ENCODE peak calls at places on chromosomes 7 and 10, in nine cellular contexts. One of them, this sample, is unnamed.

GRCh38 chr7:140517546-140518369 is 38.5 kb upstream of the MKRN1 start:
- DNase-seq in gastrocnemius medialis: peak; percentile 83
- DNase-seq in right lobe of liver: peak; percentile 89
- DNase-seq in stomach: peak; percentile 92
- DNase-seq in psoas muscle: peak; percentile 89
- DNase-seq in upper lobe of right lung: peak; percentile 92
- DNase-seq in kidney: peak; percentile 95
- DNase-seq in naive thymus-derived CD4-positive, alpha-beta T cell: peak; percentile 40
- DNase-seq in cardiac muscle cell: peak; percentile 95
- DNase-seq in this sample: peak; percentile 60

GRCh38 chr7:150968056-150968455 is 10.1 kb downstream of the KCNH2 start:
- DNase-seq in gastrocnemius medialis: no peak
- DNase-seq in right lobe of liver: no peak
- DNase-seq in stomach: no peak
- DNase-seq in psoas muscle: no peak
- DNase-seq in upper lobe of right lung: no peak
- DNase-seq in kidney: no peak
- DNase-seq in naive thymus-derived CD4-positive, alpha-beta T cell: no peak
- DNase-seq in cardiac muscle cell: no peak
- DNase-seq in this sample: no peak

GRCh38 chr10:121187375-121187774 is 336.2 kb downstream of the WDR11 start:
- DNase-seq in gastrocnemius medialis: no peak
- DNase-seq in right lobe of liver: no peak
- DNase-seq in stomach: no peak
- DNase-seq in psoas muscle: no peak
- DNase-seq in upper lobe of right lung: no peak
- DNase-seq in kidney: no peak
- DNase-seq in naive thymus-derived CD4-positive, alpha-beta T cell: no peak
- DNase-seq in cardiac muscle cell: no peak
- DNase-seq in this sample: no peak

GRCh38 chr7:85595639-85596268 is 408.9 kb upstream of the SEMA3D start:
- DNase-seq in gastrocnemius medialis: no peak
- DNase-seq in right lobe of liver: no peak
- DNase-seq in stomach: no peak
- DNase-seq in psoas muscle: no peak
- DNase-seq in upper lobe of right lung: no peak
- DNase-seq in kidney: no peak
- DNase-seq in naive thymus-derived CD4-positive, alpha-beta T cell: no peak
- DNase-seq in cardiac muscle cell: peak; percentile 44
- DNase-seq in this sample: no peak

GRCh38 chr10:78212134-78212785 is 178.6 kb downstream of the RPS24 start:
- DNase-seq in gastrocnemius medialis: no peak
- DNase-seq in right lobe of liver: no peak
- DNase-seq in stomach: no peak
- DNase-seq in psoas muscle: peak; percentile 47
- DNase-seq in upper lobe of right lung: no peak
- DNase-seq in kidney: no peak
- DNase-seq in naive thymus-derived CD4-positive, alpha-beta T cell: no peak
- DNase-seq in cardiac muscle cell: no peak
- DNase-seq in this sample: no peak

GRCh38 chr7:93219877-93220276 is 6.4 kb downstream of the HEPACAM2 start:
- DNase-seq in gastrocnemius medialis: no peak
- DNase-seq in right lobe of liver: no peak
- DNase-seq in stomach: no peak
- DNase-seq in psoas muscle: no peak
- DNase-seq in upper lobe of right lung: no peak
- DNase-seq in kidney: no peak
- DNase-seq in naive thymus-derived CD4-positive, alpha-beta T cell: no peak
- DNase-seq in cardiac muscle cell: no peak
- DNase-seq in this sample: no peak

GRCh38 chr10:48598936-48599829 is 5.7 kb downstream of the ARHGAP22 start:
- DNase-seq in gastrocnemius medialis: no peak
- DNase-seq in right lobe of liver: no peak
- DNase-seq in stomach: no peak
- DNase-seq in psoas muscle: no peak
- DNase-seq in upper lobe of right lung: no peak
- DNase-seq in kidney: no peak
- DNase-seq in naive thymus-derived CD4-positive, alpha-beta T cell: no peak
- DNase-seq in cardiac muscle cell: no peak
- DNase-seq in this sample: no peak

GRCh38 chr10:99396471-99396870 is 34.0 kb downstream of the GOT1 start:
- DNase-seq in gastrocnemius medialis: no peak
- DNase-seq in right lobe of liver: no peak
- DNase-seq in stomach: no peak
- DNase-seq in psoas muscle: no peak
- DNase-seq in upper lobe of right lung: no peak
- DNase-seq in kidney: no peak
- DNase-seq in naive thymus-derived CD4-positive, alpha-beta T cell: no peak
- DNase-seq in cardiac muscle cell: peak; percentile 74
- DNase-seq in this sample: no peak

GRCh38 chr7:129170373-129171021 is 17.9 kb upstream of the SMO start:
- DNase-seq in gastrocnemius medialis: no peak
- DNase-seq in right lobe of liver: no peak
- DNase-seq in stomach: no peak
- DNase-seq in psoas muscle: no peak
- DNase-seq in upper lobe of right lung: no peak
- DNase-seq in kidney: no peak
- DNase-seq in naive thymus-derived CD4-positive, alpha-beta T cell: no peak
- DNase-seq in cardiac muscle cell: no peak
- DNase-seq in this sample: no peak

GRCh38 chr10:78684954-78685353 is 383.8 kb upstream of the ZMIZ1 start:
- DNase-seq in gastrocnemius medialis: no peak
- DNase-seq in right lobe of liver: no peak
- DNase-seq in stomach: no peak
- DNase-seq in psoas muscle: no peak
- DNase-seq in upper lobe of right lung: no peak
- DNase-seq in kidney: no peak
- DNase-seq in naive thymus-derived CD4-positive, alpha-beta T cell: no peak
- DNase-seq in cardiac muscle cell: no peak
- DNase-seq in this sample: no peak

GRCh38 chr7:145850636-145851035 is 266.0 kb upstream of the CNTNAP2 start:
- DNase-seq in gastrocnemius medialis: no peak
- DNase-seq in right lobe of liver: no peak
- DNase-seq in stomach: no peak
- DNase-seq in psoas muscle: no peak
- DNase-seq in upper lobe of right lung: no peak
- DNase-seq in kidney: no peak
- DNase-seq in naive thymus-derived CD4-positive, alpha-beta T cell: no peak
- DNase-seq in cardiac muscle cell: no peak
- DNase-seq in this sample: no peak

GRCh38 chr10:124995605-124996004 is 53.7 kb downstream of the ZRANB1 start:
- DNase-seq in gastrocnemius medialis: no peak
- DNase-seq in right lobe of liver: no peak
- DNase-seq in stomach: no peak
- DNase-seq in psoas muscle: no peak
- DNase-seq in upper lobe of right lung: no peak
- DNase-seq in kidney: no peak
- DNase-seq in naive thymus-derived CD4-positive, alpha-beta T cell: no peak
- DNase-seq in cardiac muscle cell: no peak
- DNase-seq in this sample: no peak

GRCh38 chr10:77732213-77733003 is 94.8 kb upstream of the KCNMA1 start:
- DNase-seq in gastrocnemius medialis: no peak
- DNase-seq in right lobe of liver: no peak
- DNase-seq in stomach: no peak
- DNase-seq in psoas muscle: no peak
- DNase-seq in upper lobe of right lung: no peak
- DNase-seq in kidney: no peak
- DNase-seq in naive thymus-derived CD4-positive, alpha-beta T cell: no peak
- DNase-seq in cardiac muscle cell: no peak
- DNase-seq in this sample: no peak

GRCh38 chr7:152462995-152463713 is 27.4 kb upstream of the KMT2C start:
- DNase-seq in gastrocnemius medialis: no peak
- DNase-seq in right lobe of liver: no peak
- DNase-seq in stomach: no peak
- DNase-seq in psoas muscle: no peak
- DNase-seq in upper lobe of right lung: no peak
- DNase-seq in kidney: no peak
- DNase-seq in naive thymus-derived CD4-positive, alpha-beta T cell: no peak
- DNase-seq in cardiac muscle cell: peak; percentile 76
- DNase-seq in this sample: no peak

GRCh38 chr10:13206546-13207443 is 27.4 kb downstream of the UCMA start:
- DNase-seq in gastrocnemius medialis: no peak
- DNase-seq in right lobe of liver: no peak
- DNase-seq in stomach: no peak
- DNase-seq in psoas muscle: no peak
- DNase-seq in upper lobe of right lung: no peak
- DNase-seq in kidney: no peak
- DNase-seq in naive thymus-derived CD4-positive, alpha-beta T cell: no peak
- DNase-seq in cardiac muscle cell: peak; percentile 73
- DNase-seq in this sample: no peak

GRCh38 chr7:14023342-14023741 is 33.9 kb upstream of the ETV1 start:
- DNase-seq in gastrocnemius medialis: no peak
- DNase-seq in right lobe of liver: no peak
- DNase-seq in stomach: no peak
- DNase-seq in psoas muscle: no peak
- DNase-seq in upper lobe of right lung: no peak
- DNase-seq in kidney: no peak
- DNase-seq in naive thymus-derived CD4-positive, alpha-beta T cell: no peak
- DNase-seq in cardiac muscle cell: no peak
- DNase-seq in this sample: no peak

GRCh38 chr7:116340201-116340847 is 130.0 kb downstream of the TES start:
- DNase-seq in gastrocnemius medialis: no peak
- DNase-seq in right lobe of liver: no peak
- DNase-seq in stomach: no peak
- DNase-seq in psoas muscle: no peak
- DNase-seq in upper lobe of right lung: no peak
- DNase-seq in kidney: no peak
- DNase-seq in naive thymus-derived CD4-positive, alpha-beta T cell: no peak
- DNase-seq in cardiac muscle cell: peak; percentile 37
- DNase-seq in this sample: no peak

GRCh38 chr7:130008941-130009847 is 42.0 kb downstream of the ZC3HC1 start:
- DNase-seq in gastrocnemius medialis: no peak
- DNase-seq in right lobe of liver: no peak
- DNase-seq in stomach: peak; percentile 92
- DNase-seq in psoas muscle: peak; percentile 17
- DNase-seq in upper lobe of right lung: peak; percentile 76
- DNase-seq in kidney: peak; percentile 94
- DNase-seq in naive thymus-derived CD4-positive, alpha-beta T cell: no peak
- DNase-seq in cardiac muscle cell: peak; percentile 14
- DNase-seq in this sample: no peak

DNA sequence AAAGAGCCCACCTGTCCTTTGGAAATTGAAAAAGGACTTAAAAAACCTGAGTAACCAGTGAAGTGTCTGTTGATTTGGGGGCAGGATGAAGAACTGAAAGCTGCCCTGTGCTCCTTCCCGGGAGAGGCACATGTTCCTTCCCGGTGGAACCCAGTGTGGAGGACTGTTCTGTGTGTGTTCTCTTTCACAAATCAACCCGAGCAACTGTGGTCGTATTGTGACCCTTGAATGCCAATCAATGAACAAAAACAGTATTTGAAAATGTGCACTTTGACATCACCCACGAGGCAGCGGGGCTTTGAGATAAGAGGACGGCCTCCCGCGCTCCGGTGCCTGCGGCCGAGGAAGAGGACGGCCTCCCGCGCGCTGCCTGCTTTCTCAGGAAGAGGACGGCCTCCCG is 139.0 kb downstream of the VIPR2 start:
- DNase-seq in gastrocnemius medialis: no peak
- DNase-seq in right lobe of liver: no peak
- DNase-seq in stomach: no peak
- DNase-seq in psoas muscle: no peak
- DNase-seq in upper lobe of right lung: no peak
- DNase-seq in kidney: peak; percentile 46
- DNase-seq in naive thymus-derived CD4-positive, alpha-beta T cell: no peak
- DNase-seq in cardiac muscle cell: no peak
- DNase-seq in this sample: no peak
- H3K27ac ChIP-seq in gastrocnemius medialis: no peak overlapping the region
- H3K27ac ChIP-seq in right lobe of liver: no peak overlapping the region
- H3K27ac ChIP-seq in stomach: no peak overlapping the region
- H3K27ac ChIP-seq in psoas muscle: no peak overlapping the region
- H3K27ac ChIP-seq in upper lobe of right lung: no peak overlapping the region
- H3K27ac ChIP-seq in kidney: no peak overlapping the region
- H3K27ac ChIP-seq in naive thymus-derived CD4-positive, alpha-beta T cell: no peak overlapping the region
- H3K27ac ChIP-seq in cardiac muscle cell: no peak overlapping the region
- H3K27ac ChIP-seq in this sample: no peak overlapping the region

GRCh38 chr7:30467275-30467674 is 11.3 kb downstream of the NOD1 start:
- DNase-seq in gastrocnemius medialis: no peak
- DNase-seq in right lobe of liver: no peak
- DNase-seq in stomach: no peak
- DNase-seq in psoas muscle: no peak
- DNase-seq in upper lobe of right lung: no peak
- DNase-seq in kidney: no peak
- DNase-seq in naive thymus-derived CD4-positive, alpha-beta T cell: no peak
- DNase-seq in cardiac muscle cell: no peak
- DNase-seq in this sample: no peak
- H3K27ac ChIP-seq in gastrocnemius medialis: no peak overlapping the region
- H3K27ac ChIP-seq in right lobe of liver: no peak overlapping the region
- H3K27ac ChIP-seq in stomach: peak overlapping the region; percentile 75
- H3K27ac ChIP-seq in psoas muscle: no peak overlapping the region
- H3K27ac ChIP-seq in upper lobe of right lung: no peak overlapping the region
- H3K27ac ChIP-seq in kidney: no peak overlapping the region
- H3K27ac ChIP-seq in naive thymus-derived CD4-positive, alpha-beta T cell: no peak overlapping the region
- H3K27ac ChIP-seq in cardiac muscle cell: no peak overlapping the region
- H3K27ac ChIP-seq in this sample: no peak overlapping the region

DNA sequence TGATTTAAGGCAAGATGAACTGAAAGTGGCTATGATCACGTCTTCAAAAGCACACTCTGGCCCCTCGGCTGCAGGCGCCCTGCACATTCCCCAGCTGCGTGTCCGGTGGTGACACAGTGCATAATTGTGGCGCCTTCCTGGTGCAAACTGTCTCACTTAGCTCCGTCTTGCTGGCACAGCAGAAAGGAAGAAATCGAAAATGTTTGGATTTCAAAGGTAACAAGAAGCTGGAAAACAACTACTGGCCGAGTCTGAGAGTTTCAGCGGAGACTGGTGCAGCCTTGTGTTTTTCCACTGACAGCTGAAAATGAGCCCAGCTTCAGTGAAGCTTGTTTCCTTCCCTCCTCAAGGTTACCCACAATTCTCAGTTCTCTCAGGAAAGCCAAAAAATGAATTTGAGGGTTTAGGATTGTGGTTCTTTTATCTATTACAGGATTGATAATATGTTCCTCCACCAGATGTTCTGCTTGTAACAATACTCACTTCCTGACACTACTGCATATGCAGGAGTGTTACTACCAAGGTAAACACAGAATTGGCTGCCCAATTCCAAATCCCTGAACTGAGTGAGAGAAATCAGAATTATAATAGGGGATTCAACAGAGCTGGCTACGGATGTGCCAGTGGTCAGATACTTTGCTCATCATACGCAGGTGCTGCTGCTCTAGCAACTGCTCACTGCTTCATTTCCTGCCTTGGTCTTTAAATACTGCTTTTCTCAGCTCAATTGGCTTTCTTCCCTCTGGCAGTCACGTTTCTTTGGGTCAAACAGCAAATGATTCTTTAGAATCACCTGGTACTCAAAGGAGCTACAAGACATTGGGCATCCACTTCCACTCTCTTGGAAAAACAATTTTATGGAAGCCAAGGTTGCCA is 63.7 kb downstream of the TRUB1 start:
- DNase-seq in gastrocnemius medialis: peak; percentile 17
- DNase-seq in right lobe of liver: peak; percentile 40
- DNase-seq in stomach: no peak
- DNase-seq in psoas muscle: peak; percentile 18
- DNase-seq in upper lobe of right lung: no peak
- DNase-seq in kidney: peak; percentile 73
- DNase-seq in naive thymus-derived CD4-positive, alpha-beta T cell: no peak
- DNase-seq in cardiac muscle cell: peak; percentile 55
- DNase-seq in this sample: no peak
- H3K27ac ChIP-seq in gastrocnemius medialis: no peak overlapping the region
- H3K27ac ChIP-seq in right lobe of liver: peak overlapping the region; percentile 44
- H3K27ac ChIP-seq in stomach: no peak overlapping the region
- H3K27ac ChIP-seq in psoas muscle: peak overlapping the region; percentile 67
- H3K27ac ChIP-seq in upper lobe of right lung: no peak overlapping the region
- H3K27ac ChIP-seq in kidney: no peak overlapping the region
- H3K27ac ChIP-seq in naive thymus-derived CD4-positive, alpha-beta T cell: no peak overlapping the region
- H3K27ac ChIP-seq in cardiac muscle cell: no peak overlapping the region
- H3K27ac ChIP-seq in this sample: no peak overlapping the region

GRCh38 chr10:44983895-44984278 is 5.3 kb upstream of the DEPP1 start:
- DNase-seq in gastrocnemius medialis: no peak
- DNase-seq in right lobe of liver: no peak
- DNase-seq in stomach: no peak
- DNase-seq in psoas muscle: no peak
- DNase-seq in upper lobe of right lung: no peak
- DNase-seq in kidney: peak; percentile 56
- DNase-seq in naive thymus-derived CD4-positive, alpha-beta T cell: no peak
- DNase-seq in cardiac muscle cell: no peak
- DNase-seq in this sample: no peak
- H3K27ac ChIP-seq in gastrocnemius medialis: no peak overlapping the region
- H3K27ac ChIP-seq in right lobe of liver: no peak overlapping the region
- H3K27ac ChIP-seq in stomach: no peak overlapping the region
- H3K27ac ChIP-seq in psoas muscle: no peak overlapping the region
- H3K27ac ChIP-seq in upper lobe of right lung: peak overlapping the region; percentile 68
- H3K27ac ChIP-seq in kidney: no peak overlapping the region
- H3K27ac ChIP-seq in naive thymus-derived CD4-positive, alpha-beta T cell: no peak overlapping the region
- H3K27ac ChIP-seq in cardiac muscle cell: no peak overlapping the region
- H3K27ac ChIP-seq in this sample: no peak overlapping the region

This sample was measured in caudate nucleus.